ENCODE peak calls at places on chromosomes 4 and X, in four cellular contexts. T, V, B and K are unnamed samples.

GRCh38 chr4:10565166-10565780 is 108.0 kb upstream of the ZNF518B start:
- DNase-seq in T (no peak), V (no peak), B (no peak), K (no peak)

GRCh38 chrX:55379396-55379795 is 72.5 kb upstream of the MAGEH1 start:
- DNase-seq in T (no peak), V (no peak), B (no peak), K (no peak)

GRCh38 chrX:87900320-87900908 is 382.8 kb downstream of the KLHL4 start:
- DNase-seq in T (no peak), V (no peak), B (no peak), K (no peak)

GRCh38 chr4:10753856-10754384 is 69.4 kb upstream of the CLNK start:
- DNase-seq in T (no peak), V (no peak), B (no peak), K (no peak)

GRCh38 chr4:83631066-83631465 is 95.2 kb downstream of the GPAT3 start:
- DNase-seq in T (no peak), V (no peak), B (peak), K (no peak)

GRCh38 chrX:107744868-107745267 is 30.7 kb downstream of the TSC22D3 start:
- DNase-seq in T (no peak), V (no peak), B (no peak), K (no peak)

GRCh38 chrX:150200820-150201287 is 162.3 kb upstream of the MAMLD1 start:
- DNase-seq in T (peak), V (peak), B (peak), K (no peak)

GRCh38 chr4:1802151-1802715 is 9.1 kb downstream of the FGFR3 start:
- DNase-seq in T (no peak), V (peak), B (no peak), K (no peak)

GRCh38 chr4:15738877-15739276 is 36.0 kb downstream of the BST1 start:
- DNase-seq in T (no peak), V (no peak), B (no peak), K (no peak)

GRCh38 chr4:123350191-123350544 is 46.4 kb upstream of the SPRY1 start:
- DNase-seq in T (no peak), V (peak), B (peak), K (peak)

GRCh38 chrX:11530621-11531020 is 135.1 kb downstream of the ARHGAP6 start:
- DNase-seq in T (no peak), V (no peak), B (no peak), K (no peak)

GRCh38 chr4:173485164-173485563 is 44.9 kb downstream of the HAND2 start:
- DNase-seq in T (no peak), V (no peak), B (no peak), K (no peak)

GRCh38 chr4:2829933-2830451 is 13.7 kb upstream of the ADD1 start:
- DNase-seq in T (no peak), V (no peak), B (no peak), K (peak)

GRCh38 chr4:69601065-69601464 is 38.4 kb downstream of the UGT2A2 start:
- DNase-seq in T (no peak), V (no peak), B (no peak), K (peak)

GRCh38 chr4:1520145-1520661 is 114.0 kb upstream of the NKX1-1 start:
- DNase-seq in T (no peak), V (peak), B (no peak), K (peak)

GRCh38 chr4:3285558-3286334 is 7.1 kb upstream of the RGS12 start:
- DNase-seq in T (no peak), V (no peak), B (no peak), K (peak)

GRCh38 chrX:152895724-152896420 is 2.0 kb upstream of the ZNF185 start:
- DNase-seq in T (no peak), V (no peak), B (peak), K (no peak)

DNA sequence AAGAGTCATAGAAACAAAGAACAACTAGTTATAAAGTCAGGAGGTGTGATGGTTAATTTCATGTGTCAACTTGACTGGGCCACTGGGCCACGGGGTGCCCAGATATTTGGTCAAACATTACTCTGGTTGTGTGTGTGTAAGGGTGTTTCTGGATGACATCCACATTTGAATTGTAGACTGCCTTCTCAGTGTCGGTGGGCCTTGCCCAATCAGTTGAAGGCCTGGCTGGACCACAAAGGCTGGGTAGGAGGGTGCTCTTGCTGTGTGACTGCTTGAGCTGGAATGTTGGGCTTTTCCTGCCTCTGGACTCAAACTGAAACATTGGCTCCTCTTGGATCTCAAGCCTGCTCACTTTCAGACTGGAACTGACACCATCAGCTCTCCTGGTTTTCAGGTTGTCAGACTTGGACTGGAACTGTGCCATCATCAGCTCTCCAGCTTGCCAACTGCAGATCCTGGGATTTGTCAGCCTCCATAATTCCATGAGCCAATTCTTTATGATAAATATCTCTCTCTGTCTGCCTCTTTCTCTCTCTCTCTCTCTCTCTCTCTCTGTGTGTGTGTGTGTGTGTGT is 41.4 kb downstream of the CLDN34 start:
- DNase-seq in T (no peak), V (no peak), B (peak), K (no peak)
- TF ChIP-seq JUN in T (no peak), V (no peak), B (no peak), K (no peak)

GRCh38 chr4:104747635-104748034 is 252.9 kb upstream of the CXXC4 start:
- DNase-seq in T (no peak), V (no peak), B (no peak), K (no peak)

GRCh38 chr4:104749062-104749461 is 254.4 kb upstream of the CXXC4 start:
- DNase-seq in T (no peak), V (no peak), B (no peak), K (no peak)

DNA sequence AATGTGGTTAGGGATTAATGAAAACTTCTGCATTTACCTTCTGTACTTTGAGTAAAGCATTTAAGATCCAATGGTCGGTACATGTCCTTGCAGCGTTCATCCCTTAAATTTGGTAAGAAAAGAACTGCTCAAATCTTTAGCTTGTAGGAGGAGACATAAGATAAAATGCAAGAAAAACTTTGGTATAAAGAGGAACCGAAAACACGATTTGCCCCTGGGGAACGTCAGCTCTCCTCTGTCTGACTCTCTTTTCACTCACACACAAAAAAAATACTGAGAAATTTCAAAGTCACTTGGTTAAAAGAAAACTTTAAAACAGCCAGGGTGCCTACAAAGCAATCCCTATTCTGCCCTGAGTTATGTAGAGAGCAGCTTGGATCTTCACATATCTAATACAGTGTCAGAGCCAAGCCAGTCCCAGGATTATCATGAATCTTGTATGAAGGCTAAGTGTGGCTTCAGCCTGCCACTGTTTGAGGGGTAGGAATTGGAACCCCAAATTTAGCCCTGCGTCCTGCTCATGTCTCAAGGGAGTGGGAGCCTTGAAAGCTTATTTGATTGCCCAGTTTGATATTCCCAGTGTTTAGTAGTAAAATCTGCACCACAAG is 248.6 kb upstream of the CXXC4 start:
- DNase-seq in T (no peak), V (no peak), B (no peak), K (no peak)
- TF ChIP-seq JUN in T (no peak), V (no peak), B (no peak), K (no peak)

DNA sequence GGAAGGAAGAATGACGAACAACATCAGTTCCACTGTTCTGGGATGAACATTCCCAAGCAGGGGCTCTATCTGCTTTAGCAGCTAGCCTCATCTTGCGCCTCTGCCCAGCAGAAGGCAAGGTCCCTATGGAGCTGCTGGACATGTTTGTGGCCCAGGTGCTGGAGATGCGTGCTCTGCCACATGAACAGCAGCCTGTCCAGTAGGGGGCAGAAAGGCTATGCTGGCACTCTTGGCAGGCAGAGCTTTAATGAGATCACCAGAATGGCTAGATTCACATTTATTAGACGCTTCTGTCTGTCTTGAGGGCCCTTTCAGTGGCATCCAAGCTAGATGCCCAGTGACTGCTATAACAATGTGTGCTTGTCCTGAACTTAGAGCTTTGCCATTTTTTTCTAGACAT is 1826.0 kb downstream of the STIM2 start:
- DNase-seq in T (peak), V (peak), B (peak), K (peak)
- TF ChIP-seq JUN in T (no peak), V (no peak), B (no peak), K (no peak)

GRCh38 chrX:115448146-115448545 is 112.8 kb upstream of the PLS3 start:
- DNase-seq in T (no peak), V (no peak), B (no peak), K (no peak)
- TF ChIP-seq JUN in T (no peak), V (no peak), B (no peak), K (no peak)